ENCODE peak calls at places on chromosomes 4 and X, in eight cellular contexts. M, E, Q, C, K, Z, V and O are unnamed samples.

GRCh38 chrX:123173833-123174232 is 10.2 kb upstream of the GRIA3 start:
- DNase-seq in Q (no peak), E (no peak), M (no peak), Z (no peak), V (no peak), K (peak; percentile 8), C (no peak), O (no peak)

GRCh38 chrX:153411255-153411987 is at the start of gene ZFP92:
- DNase-seq in M (no peak), C (peak; percentile 32), K (no peak), V (no peak), Q (no peak), Z (no peak), E (no peak), O (no peak)

GRCh38 chrX:44514272-44514671 is 28.4 kb downstream of the FUNDC1 start:
- DNase-seq in E (no peak), K (no peak), M (no peak), Z (no peak), C (no peak), V (no peak), Q (no peak), O (no peak)

GRCh38 chrX:46758956-46759644 is at the start of gene SLC9A7:
- DNase-seq in C (peak; percentile 78), K (peak; percentile 59), Q (peak; percentile 52), E (peak; percentile 53), V (no peak), Z (peak; percentile 33), M (peak; percentile 69), O (peak; percentile 66)

GRCh38 chr4:150368667-150369066 is 213.3 kb upstream of the MAB21L2 start:
- DNase-seq in V (no peak), K (no peak), Z (no peak), Q (no peak), C (no peak), E (no peak), M (no peak), O (no peak)

GRCh38 chr4:159390648-159391047 is 287.8 kb downstream of the RAPGEF2 start:
- DNase-seq in V (no peak), M (no peak), C (no peak), Z (no peak), E (no peak), K (peak; percentile 63), Q (peak; percentile 48), O (peak; percentile 16)

GRCh38 chrX:103663921-103664320 is 22.6 kb downstream of the MORF4L2 start:
- DNase-seq in Z (no peak), E (no peak), M (no peak), K (no peak), V (no peak), Q (no peak), C (no peak), O (no peak)

GRCh38 chr4:8410641-8411271 is 29.8 kb downstream of the ACOX3 start:
- DNase-seq in V (no peak), Q (peak; percentile 80), K (peak; percentile 81), C (peak; percentile 55), M (no peak), Z (no peak), E (peak; percentile 53), O (peak; percentile 42)

GRCh38 chr4:73257242-73257994 is 1.2 kb downstream of the ANKRD17 start:
- DNase-seq in E (no peak), C (peak; percentile 85), M (peak; percentile 66), V (no peak), Q (peak; percentile 86), K (peak; percentile 70), Z (no peak), O (peak; percentile 82)

GRCh38 chrX:119696251-119696890 is 3.4 kb upstream of the SEPTIN6 start:
- DNase-seq in E (no peak), Z (no peak), V (no peak), K (no peak), Q (no peak), M (no peak), C (no peak), O (no peak)

GRCh38 chrX:475926-476723 is 89.4 kb upstream of the PPP2R3B start:
- DNase-seq in M (no peak), K (no peak), E (no peak), Z (no peak), Q (no peak), V (no peak), C (no peak), O (no peak)

GRCh38 chrX:153726286-153727107 is 1.8 kb downstream of the ABCD1 start:
- DNase-seq in E (peak; percentile 38), C (peak; percentile 71), K (no peak), Q (peak; percentile 75), V (no peak), Z (peak; percentile 48), M (no peak), O (no peak)

GRCh38 chr4:122854444-122854843 is 27.8 kb downstream of the FGF2 start:
- DNase-seq in Z (no peak), K (no peak), C (no peak), V (no peak), Q (no peak), E (no peak), M (no peak), O (no peak)

GRCh38 chrX:139120760-139121159 is 409.2 kb upstream of the FGF13 start:
- DNase-seq in E (no peak), Z (no peak), V (no peak), K (no peak), C (no peak), M (no peak), Q (no peak), O (no peak)

DNA sequence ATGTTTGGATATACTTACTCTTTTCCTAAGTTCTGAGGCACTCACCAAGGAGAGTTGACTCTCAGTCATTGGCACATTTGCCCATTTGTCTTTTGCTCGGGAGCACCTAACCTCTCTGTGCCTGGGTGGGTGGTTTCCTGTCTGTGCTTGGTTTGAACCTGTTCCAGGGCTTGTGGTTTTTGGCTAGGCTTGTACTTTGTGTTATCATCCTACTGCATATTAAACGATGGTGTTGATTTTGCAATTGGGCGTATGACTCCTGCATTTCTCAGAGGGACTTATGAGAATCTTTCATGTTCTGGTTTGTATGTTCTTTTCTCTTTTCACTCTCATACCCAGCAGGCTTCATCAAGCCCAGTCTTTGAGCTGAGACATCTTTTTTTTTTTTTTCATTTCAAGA is 161.7 kb downstream of the BTC start:
- DNase-seq in C (peak; percentile 24), Q (no peak), M (no peak), V (no peak), E (no peak), K (peak; percentile 95), Z (no peak), O (peak; percentile 5)
- TF ChIP-seq POLR2A in C (no peak), Q (no peak), M (no peak), V (no peak), E (no peak), K (no peak), Z (no peak), O (no peak)

DNA sequence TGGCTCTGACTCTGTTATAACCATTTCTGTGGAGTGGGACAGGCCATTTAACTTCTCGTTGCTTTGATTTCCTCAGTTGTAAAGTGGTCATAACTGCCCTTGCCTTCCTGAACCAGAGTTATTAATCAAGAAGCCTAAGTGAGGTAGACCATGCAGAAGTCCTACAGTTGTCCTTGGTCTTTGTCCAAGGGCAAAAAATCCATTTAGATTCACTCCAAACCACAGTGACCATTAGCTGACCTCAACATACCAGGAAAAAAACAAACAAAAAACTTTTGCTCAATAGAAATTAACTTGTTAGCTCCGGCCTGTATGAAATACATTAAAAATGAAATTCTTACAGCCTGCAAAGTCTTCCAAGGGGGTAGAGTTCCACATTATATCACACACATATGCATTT is 52.7 kb downstream of the TBC1D9 start:
- DNase-seq in Z (no peak), C (no peak), M (no peak), V (no peak), K (no peak), Q (peak; percentile 35), E (no peak), O (no peak)
- H3K27ac ChIP-seq in Z (no peak overlapping the region), C (no peak overlapping the region), M (peak overlapping the region; percentile 73), V (no peak overlapping the region), K (no peak overlapping the region), Q (peak overlapping the region; percentile 39), E (no peak overlapping the region), O (peak overlapping the region; percentile 41)

GRCh38 chrX:136865270-136866168 is 15.0 kb downstream of the RBMX start:
- DNase-seq in E (no peak), M (no peak), Z (no peak), C (no peak), V (no peak), Q (no peak), K (no peak), O (no peak)

GRCh38 chrX:136868283-136869055 is 12.1 kb downstream of the RBMX start:
- DNase-seq in E (no peak), V (no peak), M (no peak), K (no peak), Q (no peak), C (no peak), Z (no peak), O (no peak)

GRCh38 chrX:136866337-136867095 is 14.0 kb downstream of the RBMX start:
- DNase-seq in V (no peak), E (no peak), K (no peak), Q (peak; percentile 14), C (no peak), M (no peak), Z (no peak), O (no peak)

GRCh38 chrX:136867096-136867491 is 13.4 kb downstream of the RBMX start:
- DNase-seq in M (no peak), Q (no peak), V (no peak), C (no peak), Z (no peak), K (no peak), E (no peak), O (no peak)

DNA sequence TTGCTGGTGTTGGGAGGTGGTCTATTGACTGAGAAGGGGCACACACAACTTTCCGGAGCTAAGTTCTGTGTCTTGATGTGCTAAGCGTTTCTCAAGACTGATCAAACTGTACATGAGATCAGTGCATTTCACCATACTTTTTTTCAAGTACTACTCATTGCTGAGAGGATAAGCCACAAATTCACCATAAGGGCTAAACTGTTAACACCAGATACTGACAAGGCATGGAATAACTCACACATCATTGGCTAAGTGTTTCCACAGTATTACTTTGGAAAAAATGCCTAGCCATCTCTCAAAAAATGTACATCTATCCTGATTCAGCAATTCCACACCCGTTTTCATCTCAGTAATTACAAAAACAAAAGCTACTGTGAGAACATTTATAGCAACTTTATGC is 13.0 kb downstream of the RBMX start:
- DNase-seq in M (no peak), V (no peak), Z (no peak), E (no peak), Q (no peak), C (no peak), K (no peak), O (no peak)
- TF ChIP-seq POLR2AphosphoS5 in M (no peak), V (no peak), Z (no peak), E (peak; percentile 46), Q (no peak), C (no peak), K (no peak), O (no peak)

DNA sequence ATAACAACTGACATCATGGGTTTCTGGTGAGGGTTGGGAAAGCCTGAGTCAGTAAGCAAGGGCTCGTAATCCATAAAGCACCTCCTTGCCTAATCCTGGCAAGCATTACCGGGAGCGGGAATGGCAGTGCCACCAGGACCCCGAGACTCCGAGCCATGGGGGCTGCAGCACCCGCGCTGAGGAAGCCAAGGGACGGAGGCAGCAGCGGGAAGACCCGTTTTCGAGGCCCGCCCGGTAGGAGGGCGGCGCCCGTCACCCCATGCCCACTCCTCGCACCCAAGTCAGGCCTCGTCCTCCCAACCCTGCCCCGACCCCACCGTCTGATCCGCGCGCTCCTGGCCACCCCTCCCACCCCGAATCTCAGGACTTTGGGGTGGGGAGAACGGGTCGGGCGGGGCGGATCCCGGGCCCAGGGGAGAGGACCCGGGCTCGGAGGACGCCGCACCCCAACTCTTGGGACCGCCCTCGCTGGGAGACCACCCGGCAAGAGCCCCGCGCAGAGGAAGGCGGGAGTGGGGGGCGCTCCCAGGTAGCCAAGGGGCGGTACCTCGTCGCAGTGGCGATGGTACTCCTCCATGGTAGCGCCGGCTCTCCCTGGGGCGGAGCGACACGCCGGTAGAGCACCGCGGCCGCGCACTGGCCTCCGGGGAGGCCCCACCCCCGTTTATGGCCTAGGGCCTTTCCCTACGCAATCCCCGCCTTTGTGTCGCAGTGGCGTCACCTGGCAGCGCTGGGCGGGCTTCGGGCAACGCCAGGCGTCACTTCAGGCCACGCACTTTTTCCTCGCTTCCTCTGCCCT is at the start of gene DYNLT3:
- DNase-seq in Z (peak; percentile 39), C (peak; percentile 90), E (peak; percentile 44), Q (peak; percentile 56), V (no peak), K (peak; percentile 76), M (peak; percentile 55), O (peak; percentile 67)
- TF ChIP-seq POLR2A in Z (peak; percentile 66), C (peak; percentile 83), E (peak; percentile 50), Q (no peak), V (no peak), K (no peak), M (peak; percentile 45), O (peak; percentile 80)